ENCODE peak calls at places on chromosomes 1 and 21, in four cellular contexts. H is CD4-positive, CD25-positive, alpha-beta regulatory T cell; Y is PC-9; R is fibroblast of the conjunctiva. J is an unnamed sample.

GRCh38 chr1:184629261-184629660 is 125.4 kb downstream of the EDEM3 start:
- DNase-seq in Y (no peak), R (no peak), H (no peak), J (no peak)

GRCh38 chr1:186841599-186841998 is 12.8 kb downstream of the PLA2G4A start:
- DNase-seq in H (no peak), R (no peak), Y (no peak), J (peak; percentile 27)

GRCh38 chr1:98428864-98429263 is 232.7 kb upstream of the SNX7 start:
- DNase-seq in H (no peak), R (no peak), Y (no peak), J (no peak)

GRCh38 chr21:46002841-46003574 is 21.4 kb downstream of the COL6A1 start:
- DNase-seq in R (no peak), H (no peak), Y (no peak), J (no peak)

GRCh38 chr21:20618878-20619277 is 379.3 kb upstream of the NCAM2 start:
- DNase-seq in R (no peak), Y (no peak), H (no peak), J (no peak)

GRCh38 chr1:18088077-18088594 is 19.5 kb upstream of the IGSF21 start:
- DNase-seq in H (no peak), R (no peak), Y (no peak), J (no peak)

GRCh38 chr1:51671527-51672325 is 54.8 kb downstream of the OSBPL9 start:
- DNase-seq in Y (no peak), R (peak; percentile 22), H (no peak), J (no peak)

GRCh38 chr1:199029401-199029800 is 390.6 kb downstream of the PTPRC start:
- DNase-seq in R (no peak), H (no peak), Y (no peak), J (no peak)

GRCh38 chr1:226664413-226665101 is 74.5 kb downstream of the ITPKB start:
- DNase-seq in R (peak; percentile 26), Y (peak; percentile 48), H (no peak), J (no peak)

GRCh38 chr1:168737446-168737845 is 8.4 kb upstream of the DPT start:
- DNase-seq in R (no peak), Y (no peak), H (no peak), J (no peak)